ENCODE peak calls at places on chromosomes 5 and 9, in ten cellular contexts. One of them, this sample, is unnamed.
A peak's percentile ranks its signal among the peaks of the same experiment; 100 is the strongest.

GRCh38 chr5:143601357-143601756 is 197.9 kb upstream of the NR3C1 start:
- DNase-seq in AG04450: no peak
- DNase-seq in activated naive CD4-positive, alpha-beta T cell: no peak
- DNase-seq in GM19239: no peak
- DNase-seq in NCI-H1092: no peak
- DNase-seq in A172: no peak
- DNase-seq in testis: no peak
- DNase-seq in fibroblast of the conjunctiva: no peak
- DNase-seq in neural progenitor cell: no peak
- DNase-seq in spleen: no peak
- DNase-seq in this sample: no peak

GRCh38 chr5:123810253-123810652 is 298.3 kb downstream of the CSNK1G3 start:
- DNase-seq in AG04450: no peak
- DNase-seq in activated naive CD4-positive, alpha-beta T cell: no peak
- DNase-seq in GM19239: no peak
- DNase-seq in NCI-H1092: no peak
- DNase-seq in A172: no peak
- DNase-seq in testis: no peak
- DNase-seq in fibroblast of the conjunctiva: no peak
- DNase-seq in neural progenitor cell: no peak
- DNase-seq in spleen: no peak
- DNase-seq in this sample: no peak

GRCh38 chr5:136109453-136109852 is 23.2 kb upstream of the SMAD5 start:
- DNase-seq in AG04450: no peak
- DNase-seq in activated naive CD4-positive, alpha-beta T cell: no peak
- DNase-seq in GM19239: no peak
- DNase-seq in NCI-H1092: no peak
- DNase-seq in A172: no peak
- DNase-seq in testis: no peak
- DNase-seq in fibroblast of the conjunctiva: no peak
- DNase-seq in neural progenitor cell: no peak
- DNase-seq in spleen: no peak
- DNase-seq in this sample: no peak

GRCh38 chr5:125342938-125343401 is 596.5 kb upstream of the ZNF608 start:
- DNase-seq in AG04450: peak; percentile 24
- DNase-seq in activated naive CD4-positive, alpha-beta T cell: no peak
- DNase-seq in GM19239: no peak
- DNase-seq in NCI-H1092: no peak
- DNase-seq in A172: peak; percentile 78
- DNase-seq in testis: no peak
- DNase-seq in fibroblast of the conjunctiva: no peak
- DNase-seq in neural progenitor cell: no peak
- DNase-seq in spleen: no peak
- DNase-seq in this sample: no peak

GRCh38 chr5:96601811-96602244 is 60.3 kb upstream of the CAST start:
- DNase-seq in AG04450: peak; percentile 44
- DNase-seq in activated naive CD4-positive, alpha-beta T cell: peak; percentile 3
- DNase-seq in GM19239: peak; percentile 42
- DNase-seq in NCI-H1092: peak; percentile 62
- DNase-seq in A172: peak; percentile 78
- DNase-seq in testis: peak; percentile 81
- DNase-seq in fibroblast of the conjunctiva: peak; percentile 60
- DNase-seq in neural progenitor cell: peak; percentile 76
- DNase-seq in spleen: no peak
- DNase-seq in this sample: peak; percentile 73

GRCh38 chr5:106854941-106855340 is 815.8 kb downstream of the EFNA5 start:
- DNase-seq in AG04450: no peak
- DNase-seq in activated naive CD4-positive, alpha-beta T cell: no peak
- DNase-seq in GM19239: no peak
- DNase-seq in NCI-H1092: no peak
- DNase-seq in A172: no peak
- DNase-seq in testis: no peak
- DNase-seq in fibroblast of the conjunctiva: no peak
- DNase-seq in neural progenitor cell: no peak
- DNase-seq in spleen: no peak
- DNase-seq in this sample: peak; percentile 40

GRCh38 chr5:92704590-92704989 is 876.4 kb downstream of the NR2F1-AS1 start:
- DNase-seq in AG04450: no peak
- DNase-seq in activated naive CD4-positive, alpha-beta T cell: no peak
- DNase-seq in GM19239: no peak
- DNase-seq in NCI-H1092: no peak
- DNase-seq in A172: no peak
- DNase-seq in testis: no peak
- DNase-seq in fibroblast of the conjunctiva: no peak
- DNase-seq in neural progenitor cell: no peak
- DNase-seq in spleen: no peak
- DNase-seq in this sample: no peak

GRCh38 chr9:94083384-94083783 is 880 bp upstream of the PTPDC1 start:
- DNase-seq in AG04450: no peak
- DNase-seq in activated naive CD4-positive, alpha-beta T cell: no peak
- DNase-seq in GM19239: no peak
- DNase-seq in NCI-H1092: no peak
- DNase-seq in A172: no peak
- DNase-seq in testis: peak; percentile 73
- DNase-seq in fibroblast of the conjunctiva: no peak
- DNase-seq in neural progenitor cell: no peak
- DNase-seq in spleen: no peak
- DNase-seq in this sample: no peak

GRCh38 chr5:91293131-91293530 is 90.0 kb downstream of the ARRDC3 start:
- DNase-seq in AG04450: no peak
- DNase-seq in activated naive CD4-positive, alpha-beta T cell: no peak
- DNase-seq in GM19239: no peak
- DNase-seq in NCI-H1092: no peak
- DNase-seq in A172: peak; percentile 75
- DNase-seq in testis: no peak
- DNase-seq in fibroblast of the conjunctiva: no peak
- DNase-seq in neural progenitor cell: peak; percentile 71
- DNase-seq in spleen: no peak
- DNase-seq in this sample: peak; percentile 92

GRCh38 chr9:79041266-79041665 is 530.5 kb upstream of the TLE4 start:
- DNase-seq in AG04450: no peak
- DNase-seq in activated naive CD4-positive, alpha-beta T cell: no peak
- DNase-seq in GM19239: no peak
- DNase-seq in NCI-H1092: no peak
- DNase-seq in A172: no peak
- DNase-seq in testis: no peak
- DNase-seq in fibroblast of the conjunctiva: no peak
- DNase-seq in neural progenitor cell: no peak
- DNase-seq in spleen: no peak
- DNase-seq in this sample: no peak

GRCh38 chr9:22537721-22538120 is 91.1 kb downstream of the DMRTA1 start:
- DNase-seq in AG04450: no peak
- DNase-seq in activated naive CD4-positive, alpha-beta T cell: no peak
- DNase-seq in GM19239: no peak
- DNase-seq in NCI-H1092: no peak
- DNase-seq in A172: no peak
- DNase-seq in testis: no peak
- DNase-seq in fibroblast of the conjunctiva: no peak
- DNase-seq in neural progenitor cell: no peak
- DNase-seq in spleen: no peak
- DNase-seq in this sample: no peak

GRCh38 chr9:123761905-123762605 is 167.9 kb downstream of the DENND1A start:
- DNase-seq in AG04450: no peak
- DNase-seq in activated naive CD4-positive, alpha-beta T cell: no peak
- DNase-seq in GM19239: no peak
- DNase-seq in NCI-H1092: no peak
- DNase-seq in A172: no peak
- DNase-seq in testis: no peak
- DNase-seq in fibroblast of the conjunctiva: no peak
- DNase-seq in neural progenitor cell: peak; percentile 30
- DNase-seq in spleen: no peak
- DNase-seq in this sample: peak; percentile 47

GRCh38 chr5:131270809-131271208 is 7.0 kb downstream of the CDC42SE2 start:
- DNase-seq in AG04450: no peak
- DNase-seq in activated naive CD4-positive, alpha-beta T cell: no peak
- DNase-seq in GM19239: no peak
- DNase-seq in NCI-H1092: no peak
- DNase-seq in A172: peak; percentile 45
- DNase-seq in testis: no peak
- DNase-seq in fibroblast of the conjunctiva: no peak
- DNase-seq in neural progenitor cell: no peak
- DNase-seq in spleen: no peak
- DNase-seq in this sample: peak; percentile 36

GRCh38 chr9:123562844-123563346 is 206.9 kb downstream of the CRB2 start:
- DNase-seq in AG04450: peak; percentile 61
- DNase-seq in activated naive CD4-positive, alpha-beta T cell: no peak
- DNase-seq in GM19239: no peak
- DNase-seq in NCI-H1092: no peak
- DNase-seq in A172: peak; percentile 75
- DNase-seq in testis: peak; percentile 24
- DNase-seq in fibroblast of the conjunctiva: peak; percentile 54
- DNase-seq in neural progenitor cell: no peak
- DNase-seq in spleen: peak; percentile 54
- DNase-seq in this sample: peak; percentile 18

GRCh38 chr9:76687861-76688374 is 76.3 kb upstream of the PCA3 start:
- DNase-seq in AG04450: no peak
- DNase-seq in activated naive CD4-positive, alpha-beta T cell: no peak
- DNase-seq in GM19239: no peak
- DNase-seq in NCI-H1092: no peak
- DNase-seq in A172: peak; percentile 82
- DNase-seq in testis: no peak
- DNase-seq in fibroblast of the conjunctiva: peak; percentile 83
- DNase-seq in neural progenitor cell: no peak
- DNase-seq in spleen: no peak
- DNase-seq in this sample: peak; percentile 48

GRCh38 chr5:114362977-114363721 is 1.3 kb downstream of the KCNN2 start:
- DNase-seq in AG04450: no peak
- DNase-seq in activated naive CD4-positive, alpha-beta T cell: no peak
- DNase-seq in GM19239: no peak
- DNase-seq in NCI-H1092: no peak
- DNase-seq in A172: no peak
- DNase-seq in testis: no peak
- DNase-seq in fibroblast of the conjunctiva: no peak
- DNase-seq in neural progenitor cell: peak; percentile 56
- DNase-seq in spleen: no peak
- DNase-seq in this sample: peak; percentile 43

GRCh38 chr5:11383506-11384095 is 520.6 kb downstream of the CTNND2 start:
- DNase-seq in AG04450: no peak
- DNase-seq in activated naive CD4-positive, alpha-beta T cell: no peak
- DNase-seq in GM19239: no peak
- DNase-seq in NCI-H1092: no peak
- DNase-seq in A172: no peak
- DNase-seq in testis: no peak
- DNase-seq in fibroblast of the conjunctiva: no peak
- DNase-seq in neural progenitor cell: no peak
- DNase-seq in spleen: no peak
- DNase-seq in this sample: no peak

GRCh38 chr9:137486141-137486490 is 27.0 kb upstream of the NSMF start:
- DNase-seq in AG04450: no peak
- DNase-seq in activated naive CD4-positive, alpha-beta T cell: no peak
- DNase-seq in GM19239: no peak
- DNase-seq in NCI-H1092: no peak
- DNase-seq in A172: no peak
- DNase-seq in testis: no peak
- DNase-seq in fibroblast of the conjunctiva: no peak
- DNase-seq in neural progenitor cell: no peak
- DNase-seq in spleen: no peak
- DNase-seq in this sample: no peak

GRCh38 chr9:36445800-36446361 is 45.8 kb upstream of the RNF38 start:
- DNase-seq in AG04450: no peak
- DNase-seq in activated naive CD4-positive, alpha-beta T cell: no peak
- DNase-seq in GM19239: no peak
- DNase-seq in NCI-H1092: no peak
- DNase-seq in A172: no peak
- DNase-seq in testis: no peak
- DNase-seq in fibroblast of the conjunctiva: no peak
- DNase-seq in neural progenitor cell: no peak
- DNase-seq in spleen: no peak
- DNase-seq in this sample: peak; percentile 33

GRCh38 chr5:98969400-98969799 is 40.6 kb upstream of the CHD1 start:
- DNase-seq in AG04450: no peak
- DNase-seq in activated naive CD4-positive, alpha-beta T cell: no peak
- DNase-seq in GM19239: no peak
- DNase-seq in NCI-H1092: no peak
- DNase-seq in A172: no peak
- DNase-seq in testis: no peak
- DNase-seq in fibroblast of the conjunctiva: no peak
- DNase-seq in neural progenitor cell: no peak
- DNase-seq in spleen: no peak
- DNase-seq in this sample: no peak

GRCh38 chr5:154205441-154206117 is 15.0 kb downstream of the GALNT10 start:
- DNase-seq in AG04450: no peak
- DNase-seq in activated naive CD4-positive, alpha-beta T cell: no peak
- DNase-seq in GM19239: no peak
- DNase-seq in NCI-H1092: no peak
- DNase-seq in A172: peak; percentile 29
- DNase-seq in testis: no peak
- DNase-seq in fibroblast of the conjunctiva: no peak
- DNase-seq in neural progenitor cell: no peak
- DNase-seq in spleen: no peak
- DNase-seq in this sample: no peak

This sample was measured in mesendoderm.